ENCODE peak calls at places on chromosome X, in six cellular contexts. G is GM23248, I is endothelial cell of umbilical vein, L is MM.1S, U is PC-3, W is fibroblast of lung. R is an unnamed sample. For H3K9me3, the result is how much of the 10 kb centered on the place peaks cover.

GRCh38 chrX:118513120-118513899 is 17.7 kb downstream of the DOCK11 start:
- DNase-seq in L (no peak), U (no peak), W (peak), G (peak), I (no peak), R (no peak)

GRCh38 chrX:13081385-13082285 is 37.2 kb upstream of the FAM9C start:
- DNase-seq in L (peak), W (no peak), U (no peak), G (peak), I (no peak), R (no peak)

GRCh38 chrX:15855562-15856256 is 1.1 kb upstream of the AP1S2 start:
- DNase-seq in W (no peak), G (no peak), I (peak), L (peak), U (no peak), R (no peak)

GRCh38 chrX:47523713-47524166 is 37.3 kb upstream of the ARAF start:
- DNase-seq in W (no peak), U (no peak), L (no peak), G (no peak), I (no peak), R (no peak)

GRCh38 chrX:36957425-36958328 is 50.5 kb upstream of the FAM47C start:
- DNase-seq in W (peak), G (no peak), L (no peak), I (peak), U (no peak), R (no peak)

GRCh38 chrX:6184900-6185515 is 43.7 kb downstream of the NLGN4X start:
- DNase-seq in I (no peak), W (peak), U (no peak), L (peak), G (no peak), R (no peak)

GRCh38 chrX:111265506-111265905 is 4.8 kb downstream of the CAPN6 start:
- DNase-seq in I (no peak), W (no peak), L (no peak), G (no peak), U (no peak), R (no peak)

GRCh38 chrX:21374163-21374993 is at the start of gene CNKSR2:
- DNase-seq in W (peak), L (peak), I (peak), U (peak), G (peak), R (peak)

GRCh38 chrX:56796641-56797395 is 67.8 kb downstream of the NBDY start:
- DNase-seq in L (no peak), G (no peak), I (no peak), U (no peak), W (no peak), R (no peak)

GRCh38 chrX:149643496-149643895 is 11.9 kb upstream of the TMEM185A start:
- DNase-seq in I (no peak), L (no peak), W (no peak), U (no peak), G (no peak), R (no peak)

GRCh38 chrX:68403522-68403921 is 29.8 kb downstream of the OPHN1 start:
- DNase-seq in G (no peak), L (no peak), U (no peak), I (no peak), W (no peak), R (no peak)

GRCh38 chrX:101040197-101040596 is 11.7 kb downstream of the TRMT2B start:
- DNase-seq in U (no peak), I (no peak), G (peak), W (no peak), L (no peak), R (no peak)

GRCh38 chrX:152842772-152843338 is 12.0 kb downstream of the NSDHL start:
- DNase-seq in W (no peak), G (no peak), L (no peak), I (no peak), U (peak), R (no peak)

GRCh38 chrX:129655547-129656248 is 942 bp upstream of the APLN start:
- DNase-seq in I (peak), U (peak), L (peak), G (no peak), W (no peak), R (no peak)

GRCh38 chrX:150362599-150363481 is at the start of gene MAMLD1:
- DNase-seq in G (peak), I (peak), W (peak), U (peak), L (peak), R (peak)

GRCh38 chrX:97065973-97066372 is 182.3 kb downstream of the RPA4 start:
- DNase-seq in G (peak), L (no peak), W (peak), U (peak), I (no peak), R (no peak)

GRCh38 chrX:115462406-115462805 is 98.6 kb upstream of the PLS3 start:
- DNase-seq in G (no peak), L (no peak), W (peak), I (peak), U (no peak), R (no peak)

GRCh38 chrX:72100051-72100755 is 31.5 kb downstream of the RTL5 start:
- DNase-seq in U (peak), G (no peak), I (no peak), W (no peak), L (no peak), R (no peak)

GRCh38 chrX:54825716-54826428 is 18.3 kb downstream of the MAGED2 start:
- DNase-seq in G (peak), I (no peak), W (no peak), U (peak), L (peak), R (no peak)

GRCh38 chrX:84219551-84219950 is 31.6 kb upstream of the RPS6KA6 start:
- DNase-seq in G (peak), I (no peak), U (no peak), W (peak), L (no peak), R (peak)

GRCh38 chrX:103311401-103311785 is 603 bp upstream of the BEX2 start:
- DNase-seq in G (no peak), U (no peak), W (no peak), L (no peak), I (no peak), R (no peak)
- H3K4me3 ChIP-seq in G (no peak), U (peak), W (no peak), L (no peak), I (no peak), R (peak)

GRCh38 chrX:33171071-33171470 is 40.3 kb downstream of the DMD start:
- DNase-seq in G (no peak), U (no peak), L (no peak), W (no peak), I (no peak), R (no peak)
- H3K9me3 ChIP-seq in G (under half), U (under half), L (under half), W (under half), I (under half), R (under half)

DNA sequence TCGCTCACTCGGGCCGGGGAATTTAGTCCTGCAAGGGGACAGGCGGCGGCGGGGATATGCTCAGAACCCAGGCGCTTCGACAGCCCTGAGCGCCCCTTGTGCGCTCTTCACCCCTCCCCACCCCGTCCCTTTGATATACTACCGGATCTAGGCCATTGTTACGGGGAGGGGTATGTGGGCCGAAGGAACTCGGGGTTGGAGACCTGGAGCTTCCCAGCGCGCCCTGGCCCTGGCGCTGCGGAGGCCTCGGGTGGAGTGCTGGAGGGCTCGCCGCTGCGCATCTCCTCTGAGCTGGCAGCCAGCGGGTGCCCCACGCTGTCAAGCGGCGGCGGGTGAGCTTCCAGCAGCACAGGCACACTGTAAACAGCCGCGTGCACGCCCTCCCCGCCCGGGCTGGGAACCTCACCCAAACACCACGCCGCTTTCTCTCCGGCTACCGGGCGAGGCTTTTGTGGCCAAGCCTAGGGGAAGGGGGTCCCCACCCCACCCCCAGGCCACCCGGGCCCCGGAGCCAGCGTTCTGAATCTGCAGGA is 54.5 kb upstream of the BCOR start:
- DNase-seq in I (no peak), W (no peak), G (peak), U (peak), L (no peak), R (no peak)
- TF ChIP-seq EZH2 in I (no peak), W (no peak), G (no peak), U (no peak), L (no peak), R (no peak)

GRCh38 chrX:131734621-131735020 is 190.7 kb downstream of the OR13H1 start:
- DNase-seq in L (peak), U (no peak), W (peak), I (no peak), G (no peak), R (no peak)
- H3K4me3 ChIP-seq in L (peak), U (no peak), W (peak), I (no peak), G (no peak), R (no peak)

GRCh38 chrX:145936769-145937168 is 119.1 kb downstream of the SLITRK2 start:
- DNase-seq in W (no peak), I (no peak), G (no peak), L (no peak), U (no peak), R (no peak)
- H3K9me3 ChIP-seq in W (under half), I (under half), G (under half), L (under half), U (under half), R (under half)